ENCODE peak calls at places on chromosome 2, in six cellular contexts. G is NCI-H1436; S is KG1; B is GM12865; C is substantia nigra; F is activated CD4-positive, alpha-beta T cell treated with anti-CD3 and anti-CD28 coated beads, Interleukin-2, amount 50 U/mL, for 1 hour. M is an unnamed sample.

GRCh38 chr2:70718736-70719135 is 49.3 kb downstream of the ADD2 start:
- DNase-seq in F (no peak), B (no peak), C (no peak), G (no peak), S (no peak), M (no peak)

GRCh38 chr2:234701421-234701820 is 204.5 kb upstream of the ARL4C start:
- DNase-seq in B (no peak), F (no peak), G (no peak), C (no peak), S (no peak), M (no peak)

GRCh38 chr2:120110062-120110362 is 97.1 kb downstream of the EPB41L5 start:
- DNase-seq in S (no peak), F (no peak), B (no peak), C (no peak), G (no peak), M (no peak)

GRCh38 chr2:9392895-9393757 is 30.2 kb downstream of the ITGB1BP1 start:
- DNase-seq in B (no peak), F (no peak), C (no peak), G (no peak), S (no peak), M (no peak)

GRCh38 chr2:101949304-101949703 is 42.5 kb upstream of the IL1R2 start:
- DNase-seq in S (no peak), G (no peak), F (no peak), C (no peak), B (no peak), M (no peak)

GRCh38 chr2:149527998-149528775 is 59.4 kb downstream of the MMADHC start:
- DNase-seq in B (no peak), F (no peak), G (no peak), S (no peak), C (no peak), M (no peak)

GRCh38 chr2:78780321-78780720 is 245.2 kb upstream of the REG3G start:
- DNase-seq in S (no peak), F (no peak), B (no peak), C (no peak), G (no peak), M (no peak)

GRCh38 chr2:28034696-28035095 is 144.2 kb downstream of the BABAM2 start:
- DNase-seq in G (no peak), C (no peak), S (no peak), F (no peak), B (no peak), M (no peak)

GRCh38 chr2:241111443-241111810 is 9.3 kb upstream of the MTERF4 start:
- DNase-seq in G (no peak), F (no peak), S (no peak), B (peak), C (no peak), M (no peak)

GRCh38 chr2:143466391-143466790 is 337.2 kb downstream of the ARHGAP15 start:
- DNase-seq in C (no peak), F (no peak), B (no peak), G (no peak), S (no peak), M (no peak)

GRCh38 chr2:68774569-68775271 is 40.1 kb downstream of the ARHGAP25 start:
- DNase-seq in G (no peak), F (peak), B (peak), C (no peak), S (peak), M (peak)

GRCh38 chr2:181185948-181186347 is 205.5 kb downstream of the UBE2E3 start:
- DNase-seq in F (no peak), G (no peak), C (no peak), S (no peak), B (no peak), M (no peak)

GRCh38 chr2:238378230-238379095 is 48.3 kb upstream of the ASB1 start:
- DNase-seq in F (no peak), C (no peak), G (no peak), S (no peak), B (no peak), M (no peak)

GRCh38 chr2:61425605-61426155 is 45.2 kb downstream of the USP34 start:
- DNase-seq in S (no peak), F (no peak), G (no peak), C (no peak), B (peak), M (no peak)

GRCh38 chr2:43136862-43137261 is 89.5 kb downstream of the ZFP36L2 start:
- DNase-seq in B (peak), G (no peak), C (no peak), S (no peak), F (peak), M (no peak)

GRCh38 chr2:240551809-240552208 is 6.0 kb downstream of the ANKMY1 start:
- DNase-seq in F (no peak), G (no peak), S (no peak), C (no peak), B (peak), M (no peak)

GRCh38 chr2:190582761-190583506 is 48.4 kb upstream of the NEMP2 start:
- DNase-seq in S (no peak), F (no peak), C (no peak), G (no peak), B (peak), M (no peak)

GRCh38 chr2:235091421-235091820 is 139.6 kb downstream of the SH3BP4 start:
- DNase-seq in F (no peak), C (no peak), G (no peak), B (no peak), S (no peak), M (no peak)

GRCh38 chr2:200320344-200320743 is 13.9 kb downstream of the SPATS2L start:
- DNase-seq in S (no peak), C (no peak), G (no peak), B (no peak), F (no peak), M (no peak)

GRCh38 chr2:49843314-49843713 is 689.0 kb upstream of the FSHR start:
- DNase-seq in S (no peak), F (no peak), C (no peak), G (no peak), B (no peak), M (no peak)

GRCh38 chr2:224378087-224379085 is 23.5 kb downstream of the FAM124B start:
- DNase-seq in B (no peak), G (no peak), S (no peak), F (no peak), C (no peak), M (no peak)

GRCh38 chr2:132668986-132669853 is 785 bp downstream of the LYPD1 start:
- DNase-seq in F (no peak), G (peak), C (no peak), S (no peak), B (no peak), M (no peak)

GRCh38 chr2:222959358-222959757 is 92.6 kb upstream of the KCNE4 start:
- DNase-seq in B (no peak), C (no peak), G (no peak), S (no peak), F (no peak), M (no peak)

GRCh38 chr2:8252997-8253694 is 428.7 kb upstream of the ID2 start:
- DNase-seq in G (peak), S (no peak), F (no peak), B (peak), C (no peak), M (no peak)

GRCh38 chr2:84741182-84741822 is 139.6 kb downstream of the TRABD2A start:
- DNase-seq in B (peak), S (no peak), C (no peak), F (peak), G (no peak), M (peak)

GRCh38 chr2:158094487-158095092 is 7.1 kb upstream of the UPP2 start:
- DNase-seq in S (no peak), F (no peak), G (no peak), B (no peak), C (no peak), M (no peak)